ENCODE peak calls at places on chromosomes 5 and 9, in six cellular contexts. One of them, this sample, is unnamed.

GRCh38 chr5:181241393-181241975 is 2.2 kb downstream of the RACK1 start:
- DNase-seq in H1: no peak
- DNase-seq in transverse colon: no peak
- DNase-seq in stomach: no peak
- DNase-seq in tibial nerve: no peak
- DNase-seq in K562: no peak
- DNase-seq in this sample: no peak

GRCh38 chr9:13165956-13166355 is 113.5 kb downstream of the MPDZ start:
- DNase-seq in K562: no peak
- DNase-seq in stomach: no peak
- DNase-seq in transverse colon: no peak
- DNase-seq in H1: no peak
- DNase-seq in tibial nerve: no peak
- DNase-seq in this sample: no peak

GRCh38 chr5:73382412-73382795 is 66.2 kb downstream of the FOXD1 start:
- DNase-seq in tibial nerve: no peak
- DNase-seq in stomach: no peak
- DNase-seq in transverse colon: no peak
- DNase-seq in K562: no peak
- DNase-seq in H1: peak; percentile 64
- DNase-seq in this sample: no peak

GRCh38 chr9:97806721-97807120 is 46.3 kb upstream of the FOXE1 start:
- DNase-seq in stomach: no peak
- DNase-seq in H1: no peak
- DNase-seq in tibial nerve: no peak
- DNase-seq in K562: no peak
- DNase-seq in transverse colon: no peak
- DNase-seq in this sample: no peak

GRCh38 chr9:35669331-35670145 is 4.2 kb upstream of the CA9 start:
- DNase-seq in tibial nerve: no peak
- DNase-seq in H1: no peak
- DNase-seq in K562: no peak
- DNase-seq in transverse colon: peak; percentile 89
- DNase-seq in stomach: peak; percentile 94
- DNase-seq in this sample: no peak

GRCh38 chr5:72093231-72093630 is 14.0 kb upstream of the MAP1B start:
- DNase-seq in stomach: no peak
- DNase-seq in transverse colon: no peak
- DNase-seq in H1: no peak
- DNase-seq in tibial nerve: no peak
- DNase-seq in K562: no peak
- DNase-seq in this sample: no peak

GRCh38 chr9:14910178-14910805 is at the start of gene FREM1:
- DNase-seq in H1: peak; percentile 69
- DNase-seq in K562: no peak
- DNase-seq in tibial nerve: peak; percentile 14
- DNase-seq in transverse colon: peak; percentile 32
- DNase-seq in stomach: no peak
- DNase-seq in this sample: peak; percentile 31

GRCh38 chr9:116656535-116656934 is 30.6 kb upstream of the TRIM32 start:
- DNase-seq in transverse colon: no peak
- DNase-seq in K562: no peak
- DNase-seq in tibial nerve: no peak
- DNase-seq in H1: no peak
- DNase-seq in stomach: no peak
- DNase-seq in this sample: no peak

GRCh38 chr9:33202552-33203300 is 35.6 kb upstream of the B4GALT1 start:
- DNase-seq in K562: no peak
- DNase-seq in tibial nerve: peak; percentile 41
- DNase-seq in transverse colon: peak; percentile 77
- DNase-seq in stomach: peak; percentile 42
- DNase-seq in H1: no peak
- DNase-seq in this sample: no peak

GRCh38 chr5:126645132-126645531 is 44.4 kb downstream of the PHAX start:
- DNase-seq in H1: no peak
- DNase-seq in transverse colon: no peak
- DNase-seq in tibial nerve: no peak
- DNase-seq in stomach: no peak
- DNase-seq in K562: no peak
- DNase-seq in this sample: no peak

GRCh38 chr9:128310461-128310860 is 11.8 kb downstream of the TRUB2 start:
- DNase-seq in stomach: peak; percentile 68
- DNase-seq in H1: no peak
- DNase-seq in K562: no peak
- DNase-seq in transverse colon: no peak
- DNase-seq in tibial nerve: no peak
- DNase-seq in this sample: no peak
- TF ChIP-seq EP300 in stomach: no peak
- TF ChIP-seq EP300 in H1: no peak
- TF ChIP-seq EP300 in K562: no peak
- TF ChIP-seq EP300 in transverse colon: no peak
- TF ChIP-seq EP300 in tibial nerve: no peak
- TF ChIP-seq EP300 in this sample: no peak

GRCh38 chr9:134328341-134328840 is 2.1 kb downstream of the RXRA start:
- DNase-seq in transverse colon: peak; percentile 72
- DNase-seq in tibial nerve: no peak
- DNase-seq in K562: no peak
- DNase-seq in stomach: peak; percentile 65
- DNase-seq in H1: no peak
- DNase-seq in this sample: no peak

GRCh38 chr9:134329886-134330285 is 3.6 kb downstream of the RXRA start:
- DNase-seq in transverse colon: peak; percentile 69
- DNase-seq in stomach: peak; percentile 50
- DNase-seq in H1: no peak
- DNase-seq in K562: no peak
- DNase-seq in tibial nerve: no peak
- DNase-seq in this sample: no peak

GRCh38 chr9:134329576-134329855 is 3.3 kb downstream of the RXRA start:
- DNase-seq in K562: no peak
- DNase-seq in transverse colon: no peak
- DNase-seq in tibial nerve: no peak
- DNase-seq in stomach: no peak
- DNase-seq in H1: no peak
- DNase-seq in this sample: no peak

GRCh38 chr9:134327671-134328231 is 1.5 kb downstream of the RXRA start:
- DNase-seq in stomach: no peak
- DNase-seq in tibial nerve: no peak
- DNase-seq in transverse colon: no peak
- DNase-seq in H1: no peak
- DNase-seq in K562: no peak
- DNase-seq in this sample: peak; percentile 33

DNA sequence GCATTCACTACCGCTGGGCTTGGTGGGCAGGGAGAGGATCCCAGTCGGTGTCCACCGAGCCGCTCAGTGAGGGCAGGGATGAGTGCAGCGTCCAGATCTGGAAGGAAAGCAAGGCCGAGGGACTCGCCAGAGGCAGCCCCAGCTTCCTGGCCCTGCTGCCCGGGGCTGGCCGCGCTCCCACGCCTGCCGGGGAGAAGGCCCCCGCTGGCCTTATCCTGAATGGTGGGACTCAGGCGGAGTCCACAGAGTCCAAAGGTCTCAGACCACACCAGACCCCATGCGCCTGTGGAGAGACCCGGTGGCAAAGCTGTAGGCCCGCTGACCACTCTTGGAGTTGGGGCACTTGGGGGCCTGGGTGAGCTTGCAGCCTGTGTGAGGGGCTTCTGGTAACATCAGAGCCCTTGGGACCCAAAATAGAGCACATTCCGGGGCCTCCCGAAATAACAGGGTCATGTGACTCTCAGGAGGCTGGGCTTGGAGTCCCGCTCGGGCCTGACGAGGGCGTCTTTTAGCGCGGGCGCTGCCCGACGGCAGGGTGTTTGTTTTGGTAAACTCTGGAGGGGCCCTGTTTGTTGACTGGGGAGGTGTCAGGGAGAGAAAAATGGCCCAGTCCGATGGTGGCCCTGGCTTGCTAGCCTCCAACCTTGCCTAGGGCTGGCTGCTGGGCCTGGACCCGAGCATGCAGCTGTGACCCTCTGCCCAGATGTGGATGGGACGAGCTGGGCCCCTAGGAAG is 2.8 kb downstream of the RXRA start:
- DNase-seq in H1: no peak
- DNase-seq in stomach: peak; percentile 67
- DNase-seq in transverse colon: peak; percentile 71
- DNase-seq in K562: no peak
- DNase-seq in tibial nerve: no peak
- DNase-seq in this sample: peak; percentile 75
- TF ChIP-seq POLR2A in H1: no peak
- TF ChIP-seq POLR2A in stomach: no peak
- TF ChIP-seq POLR2A in transverse colon: no peak
- TF ChIP-seq POLR2A in K562: no peak
- TF ChIP-seq POLR2A in tibial nerve: no peak
- TF ChIP-seq POLR2A in this sample: peak; percentile 9

GRCh38 chr5:68365894-68366293 is 150.3 kb downstream of the PIK3R1 start:
- DNase-seq in tibial nerve: no peak
- DNase-seq in K562: no peak
- DNase-seq in H1: no peak
- DNase-seq in transverse colon: no peak
- DNase-seq in stomach: no peak
- DNase-seq in this sample: no peak
- H3K4me1 ChIP-seq in tibial nerve: no peaks in the 10 kb centered on the region
- H3K4me1 ChIP-seq in K562: no peaks in the 10 kb centered on the region
- H3K4me1 ChIP-seq in H1: no peaks in the 10 kb centered on the region
- H3K4me1 ChIP-seq in transverse colon: peaks cover 4% of the 10 kb centered on the region
- H3K4me1 ChIP-seq in stomach: peaks cover 6% of the 10 kb centered on the region
- H3K4me1 ChIP-seq in this sample: no peaks in the 10 kb centered on the region

GRCh38 chr5:132635873-132636272 is 22.1 kb upstream of the IL13 start:
- DNase-seq in stomach: no peak
- DNase-seq in H1: no peak
- DNase-seq in transverse colon: no peak
- DNase-seq in tibial nerve: no peak
- DNase-seq in K562: no peak
- DNase-seq in this sample: no peak
- TF ChIP-seq EP300 in stomach: no peak
- TF ChIP-seq EP300 in H1: no peak
- TF ChIP-seq EP300 in transverse colon: no peak
- TF ChIP-seq EP300 in tibial nerve: no peak
- TF ChIP-seq EP300 in K562: no peak
- TF ChIP-seq EP300 in this sample: no peak

GRCh38 chr5:154189819-154190651 is 498 bp upstream of the GALNT10 start:
- DNase-seq in tibial nerve: peak; percentile 64
- DNase-seq in transverse colon: peak; percentile 90
- DNase-seq in K562: peak; percentile 90
- DNase-seq in stomach: peak; percentile 89
- DNase-seq in H1: peak; percentile 84
- DNase-seq in this sample: peak; percentile 85
- TF ChIP-seq POLR2A in tibial nerve: no peak
- TF ChIP-seq POLR2A in transverse colon: peak; percentile 50
- TF ChIP-seq POLR2A in K562: peak; percentile 70
- TF ChIP-seq POLR2A in stomach: no peak
- TF ChIP-seq POLR2A in H1: no peak
- TF ChIP-seq POLR2A in this sample: no peak

DNA sequence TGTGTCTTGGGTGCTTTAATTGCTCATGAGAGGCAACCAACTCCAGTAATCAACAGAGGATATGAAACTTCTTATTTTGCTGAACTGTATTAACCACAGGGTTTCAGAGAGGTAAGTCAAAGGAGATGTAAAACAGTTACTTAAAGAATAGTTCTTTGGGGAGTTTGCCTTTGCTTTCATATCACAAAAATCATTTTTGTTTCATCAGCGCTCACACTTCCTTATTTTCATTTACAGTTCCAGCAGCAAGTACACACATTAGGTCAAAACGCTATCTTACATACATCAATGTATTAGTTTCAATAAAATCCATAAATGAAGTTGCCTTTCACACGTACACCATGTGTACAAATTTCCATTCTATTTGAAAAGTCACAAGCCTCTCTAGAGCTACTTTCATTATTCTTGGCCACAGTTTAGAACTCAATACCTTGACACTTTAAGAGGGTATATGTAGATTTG is 50.1 kb downstream of the ST8SIA4 start:
- DNase-seq in tibial nerve: no peak
- DNase-seq in transverse colon: no peak
- DNase-seq in K562: no peak
- DNase-seq in H1: no peak
- DNase-seq in stomach: no peak
- DNase-seq in this sample: no peak
- H3K4me1 ChIP-seq in tibial nerve: no peaks in the 10 kb centered on the region
- H3K4me1 ChIP-seq in transverse colon: peaks cover 5% of the 10 kb centered on the region
- H3K4me1 ChIP-seq in K562: no peaks in the 10 kb centered on the region
- H3K4me1 ChIP-seq in H1: no peaks in the 10 kb centered on the region
- H3K4me1 ChIP-seq in stomach: no peaks in the 10 kb centered on the region
- H3K4me1 ChIP-seq in this sample: no peaks in the 10 kb centered on the region

GRCh38 chr5:4188704-4189103 is 593.1 kb downstream of the IRX1 start:
- DNase-seq in stomach: no peak
- DNase-seq in H1: no peak
- DNase-seq in K562: no peak
- DNase-seq in tibial nerve: no peak
- DNase-seq in transverse colon: no peak
- DNase-seq in this sample: no peak
- TF ChIP-seq EP300 in stomach: no peak
- TF ChIP-seq EP300 in H1: no peak
- TF ChIP-seq EP300 in K562: no peak
- TF ChIP-seq EP300 in tibial nerve: no peak
- TF ChIP-seq EP300 in transverse colon: no peak
- TF ChIP-seq EP300 in this sample: no peak

DNA sequence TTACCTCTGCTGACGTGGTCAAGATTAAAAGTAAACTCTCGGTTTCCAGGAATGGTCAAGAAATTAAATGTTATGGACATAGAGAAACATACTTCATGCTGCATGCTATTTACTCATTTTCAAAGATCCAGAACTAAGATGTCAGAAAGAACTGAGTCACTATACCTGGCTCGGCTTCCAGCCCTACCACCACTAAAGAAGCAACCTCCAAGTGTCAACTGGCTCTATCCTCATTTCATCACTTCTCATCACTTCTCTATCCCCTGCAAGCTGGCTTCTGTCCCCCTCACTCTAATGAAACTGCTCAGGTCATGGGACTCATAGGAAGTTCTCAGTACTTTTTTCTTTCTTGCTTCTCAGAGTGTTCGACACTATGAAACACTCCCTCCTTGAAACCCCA is 116.2 kb downstream of the CDK5RAP2 start:
- DNase-seq in H1: no peak
- DNase-seq in transverse colon: no peak
- DNase-seq in K562: no peak
- DNase-seq in stomach: no peak
- DNase-seq in tibial nerve: no peak
- DNase-seq in this sample: no peak
- TF ChIP-seq POLR2A in H1: no peak
- TF ChIP-seq POLR2A in transverse colon: no peak
- TF ChIP-seq POLR2A in K562: no peak
- TF ChIP-seq POLR2A in stomach: no peak
- TF ChIP-seq POLR2A in tibial nerve: no peak
- TF ChIP-seq POLR2A in this sample: no peak